ENCODE peak calls at places on chromosome 1, in five cellular contexts. P is NCI-H1092 treated with DMSO at 0.1 percent for 48 hours, E is occipital lobe, A is Karpas-422, F is cerebellar cortex. W is an unnamed sample.

GRCh38 chr1:214361636-214362035 is 80.7 kb downstream of the SMYD2 start:
- DNase-seq in A (no peak), P (no peak), E (no peak), F (no peak), W (no peak)

GRCh38 chr1:95575291-95575690 is 341.3 kb downstream of the RWDD3 start:
- DNase-seq in A (no peak), F (no peak), E (no peak), P (no peak), W (no peak)

GRCh38 chr1:65827346-65827745 is 34.7 kb downstream of the PDE4B start:
- DNase-seq in P (no peak), F (no peak), E (no peak), A (no peak), W (no peak)

GRCh38 chr1:204859885-204860284 is 10.8 kb upstream of the NFASC start:
- DNase-seq in F (no peak), E (no peak), P (no peak), A (no peak), W (no peak)

GRCh38 chr1:164163291-164163845 is 395.6 kb upstream of the PBX1 start:
- DNase-seq in P (no peak), A (no peak), E (no peak), F (no peak), W (no peak)

GRCh38 chr1:200415693-200416593 is 6.1 kb upstream of the ZNF281 start:
- DNase-seq in F (no peak), A (no peak), P (no peak), E (no peak), W (no peak)

GRCh38 chr1:11931845-11932244 is 2.7 kb upstream of the PLOD1 start:
- DNase-seq in A (no peak), F (no peak), E (no peak), P (no peak), W (no peak)

GRCh38 chr1:225517697-225518096 is 89.9 kb upstream of the LBR start:
- DNase-seq in A (no peak), P (peak), E (no peak), F (peak), W (peak)

GRCh38 chr1:92817986-92818764 is 13.7 kb upstream of the RPL5 start:
- DNase-seq in E (no peak), P (peak), F (no peak), A (peak), W (no peak)

GRCh38 chr1:53285546-53285945 is 42.3 kb downstream of the LRP8 start:
- DNase-seq in A (no peak), F (no peak), P (no peak), E (no peak), W (no peak)

GRCh38 chr1:36327421-36328087 is 4.1 kb upstream of the EVA1B start:
- DNase-seq in A (no peak), P (peak), E (no peak), F (no peak), W (no peak)

GRCh38 chr1:87451229-87451900 is 122.7 kb downstream of the LMO4 start:
- DNase-seq in E (no peak), A (no peak), F (no peak), P (no peak), W (no peak)

GRCh38 chr1:193707271-193708015 is 521.0 kb upstream of the B3GALT2 start:
- DNase-seq in P (no peak), E (no peak), F (no peak), A (no peak), W (no peak)

GRCh38 chr1:2968471-2968881 is 52.8 kb upstream of the ACTRT2 start:
- DNase-seq in F (no peak), A (no peak), P (no peak), E (peak), W (peak)

GRCh38 chr1:6686294-6686693 is 15.3 kb downstream of the DNAJC11 start:
- DNase-seq in A (no peak), E (no peak), P (no peak), F (no peak), W (no peak)

GRCh38 chr1:38208720-38209632 is 162.4 kb upstream of the POU3F1 start:
- DNase-seq in F (no peak), E (no peak), P (no peak), A (no peak), W (no peak)

GRCh38 chr1:18336811-18337210 is 143.9 kb upstream of the KLHDC7A start:
- DNase-seq in P (no peak), A (no peak), E (no peak), F (no peak), W (no peak)

GRCh38 chr1:16978589-16979474 is 1.6 kb downstream of the MFAP2 start:
- DNase-seq in F (no peak), P (no peak), E (no peak), A (no peak), W (no peak)

GRCh38 chr1:168825129-168825528 is 96.1 kb upstream of the DPT start:
- DNase-seq in F (no peak), P (no peak), E (no peak), A (no peak), W (no peak)

GRCh38 chr1:158077366-158078256 is 84.2 kb downstream of the KIRREL1 start:
- DNase-seq in E (no peak), F (no peak), P (no peak), A (no peak), W (no peak)

GRCh38 chr1:231216515-231216914 is 24.5 kb upstream of the GNPAT start:
- DNase-seq in A (no peak), F (no peak), P (no peak), E (no peak), W (no peak)

GRCh38 chr1:159753386-159753785 is 27.4 kb upstream of the DUSP23 start:
- DNase-seq in A (no peak), E (no peak), P (no peak), F (no peak), W (no peak)

GRCh38 chr1:115669002-115669673 is 27.4 kb downstream of the VANGL1 start:
- DNase-seq in F (no peak), E (no peak), A (no peak), P (no peak), W (no peak)

GRCh38 chr1:44549491-44549890 is 124.8 kb downstream of the TMEM53 start:
- DNase-seq in F (no peak), P (no peak), A (no peak), E (no peak), W (no peak)

GRCh38 chr1:156677616-156678596 is 699 bp upstream of the NES start:
- DNase-seq in F (peak), A (peak), P (peak), E (peak), W (no peak)

GRCh38 chr1:16151200-16151708 is 4.6 kb downstream of the EPHA2 start:
- DNase-seq in A (no peak), F (no peak), P (peak), E (no peak), W (no peak)

GRCh38 chr1:165815725-165816124 is 11.7 kb upstream of the UCK2 start:
- DNase-seq in P (no peak), F (no peak), A (no peak), E (no peak), W (no peak)

GRCh38 chr1:16387201-16388185 is 20.5 kb downstream of the SZRD1 start:
- DNase-seq in F (no peak), E (no peak), P (no peak), A (no peak), W (no peak)

GRCh38 chr1:109388884-109389637 is 8.7 kb downstream of the SORT1 start:
- DNase-seq in A (no peak), E (no peak), F (no peak), P (no peak), W (no peak)

GRCh38 chr1:188557052-188557451 is 1728.3 kb downstream of the PLA2G4A start:
- DNase-seq in E (no peak), F (no peak), P (no peak), A (no peak), W (no peak)

GRCh38 chr1:226873771-226874578 is 3.6 kb downstream of the PSEN2 start:
- DNase-seq in F (no peak), E (no peak), P (no peak), A (no peak), W (no peak)

GRCh38 chr1:47720100-47720499 is 277.1 kb downstream of the TRABD2B start:
- DNase-seq in P (no peak), E (no peak), F (no peak), A (no peak), W (no peak)

GRCh38 chr1:78483903-78484302 is 6.9 kb upstream of the PTGFR start:
- DNase-seq in E (no peak), F (no peak), A (no peak), P (no peak), W (no peak)

GRCh38 chr1:35560256-35561225 is 2.9 kb downstream of the NCDN start:
- DNase-seq in P (peak), A (no peak), E (peak), F (peak), W (peak)